ENCODE peak calls at places on chromosomes 3 and 15, in six cellular contexts. G, Z, N, W, J and S are unnamed samples.

GRCh38 chr3:40576431-40576830 is 51.7 kb downstream of the ZNF621 start:
- DNase-seq in G (no peak), Z (no peak), N (no peak), W (no peak), J (no peak), S (no peak)

GRCh38 chr3:52593103-52593502 is 56.7 kb downstream of the UQCC5 start:
- DNase-seq in G (no peak), Z (no peak), N (no peak), W (no peak), J (no peak), S (no peak)

GRCh38 chr3:181710581-181711255 is 1.0 kb upstream of the SOX2 start:
- DNase-seq in G (no peak), Z (no peak), N (no peak), W (no peak), J (no peak), S (no peak)

GRCh38 chr3:139326131-139326530 is 17.7 kb upstream of the MRPS22 start:
- DNase-seq in G (no peak), Z (no peak), N (no peak), W (no peak), J (no peak), S (no peak)

GRCh38 chr3:187012609-187013051 is 82.3 kb downstream of the ST6GAL1 start:
- DNase-seq in G (no peak), Z (no peak), N (no peak), W (peak), J (no peak), S (no peak)

GRCh38 chr15:69080203-69080957 is 65.9 kb downstream of the NOX5 start:
- DNase-seq in G (no peak), Z (no peak), N (no peak), W (no peak), J (no peak), S (no peak)

GRCh38 chr3:59150039-59150438 is 100.2 kb upstream of the CFAP20DC start:
- DNase-seq in G (no peak), Z (no peak), N (no peak), W (no peak), J (no peak), S (no peak)

GRCh38 chr15:68045289-68046265 is 8.5 kb upstream of the PIAS1 start:
- DNase-seq in G (no peak), Z (no peak), N (no peak), W (no peak), J (no peak), S (no peak)

GRCh38 chr15:93152951-93153350 is 63.9 kb upstream of the RGMA start:
- DNase-seq in G (no peak), Z (peak), N (no peak), W (no peak), J (no peak), S (no peak)

GRCh38 chr3:62682826-62683225 is 192.4 kb downstream of the CADPS start:
- DNase-seq in G (no peak), Z (no peak), N (no peak), W (no peak), J (no peak), S (no peak)

GRCh38 chr3:124916837-124917409 is 17.6 kb downstream of the MUC13 start:
- DNase-seq in G (no peak), Z (no peak), N (no peak), W (no peak), J (no peak), S (no peak)

GRCh38 chr3:107524214-107525100 is 1.7 kb downstream of the BBX start:
- DNase-seq in G (no peak), Z (peak), N (peak), W (peak), J (peak), S (peak)

GRCh38 chr3:39096775-39097174 is 10.7 kb downstream of the GORASP1 start:
- DNase-seq in G (no peak), Z (no peak), N (no peak), W (no peak), J (no peak), S (no peak)

GRCh38 chr3:22089284-22089683 is 338.3 kb upstream of the ZNF385D start:
- DNase-seq in G (no peak), Z (no peak), N (peak), W (no peak), J (no peak), S (no peak)

GRCh38 chr3:79341961-79342360 is 425.8 kb downstream of the ROBO1 start:
- DNase-seq in G (no peak), Z (no peak), N (no peak), W (no peak), J (no peak), S (no peak)

GRCh38 chr3:36149447-36149865 is 230.8 kb upstream of the STAC start:
- DNase-seq in G (no peak), Z (no peak), N (no peak), W (no peak), J (no peak), S (no peak)

GRCh38 chr3:194640829-194641228 is 7.6 kb upstream of the TMEM44 start:
- DNase-seq in G (no peak), Z (no peak), N (no peak), W (no peak), J (no peak), S (peak)

GRCh38 chr3:105857963-105858362 is 10.8 kb downstream of the CBLB start:
- DNase-seq in G (no peak), Z (no peak), N (no peak), W (no peak), J (no peak), S (no peak)

GRCh38 chr3:48607519-48607918 is 1.9 kb downstream of the UQCRC1 start:
- DNase-seq in G (no peak), Z (no peak), N (no peak), W (no peak), J (no peak), S (no peak)